ENCODE peak calls at places on chromosomes 7 and 10, in seven cellular contexts. Y is astrocyte of the cerebellum; V is cardiac muscle cell; H is CD8-positive, alpha-beta T cell; F is astrocyte of the spinal cord; D is gastrocnemius medialis; O is psoas muscle. P is an unnamed sample.

GRCh38 chr10:21138769-21139324 is 241.7 kb upstream of the NEBL start:
- DNase-seq in H (no peak), V (no peak), Y (no peak), D (no peak), F (no peak), O (no peak), P (no peak)

GRCh38 chr7:102469351-102469971 is 4.7 kb downstream of the LRWD1 start:
- DNase-seq in V (no peak), H (no peak), D (no peak), O (peak; percentile 48), F (no peak), Y (no peak), P (no peak)

GRCh38 chr7:129889133-129889854 is 63.5 kb downstream of the UBE2H start:
- DNase-seq in O (no peak), D (no peak), V (no peak), Y (no peak), F (no peak), H (no peak), P (no peak)

GRCh38 chr10:81179805-81180452 is 642.2 kb downstream of the SH2D4B start:
- DNase-seq in F (peak; percentile 3), O (no peak), Y (no peak), D (no peak), V (peak; percentile 28), H (no peak), P (no peak)

GRCh38 chr7:33558961-33559710 is 346.2 kb upstream of the BMPER start:
- DNase-seq in Y (no peak), D (no peak), H (no peak), O (no peak), F (no peak), V (no peak), P (no peak)

GRCh38 chr10:32239770-32240169 is 107.2 kb downstream of the EPC1 start:
- DNase-seq in O (no peak), F (peak; percentile 26), Y (peak; percentile 19), H (no peak), D (no peak), V (no peak), P (peak; percentile 53)

GRCh38 chr7:120184866-120185265 is 88.1 kb upstream of the KCND2 start:
- DNase-seq in Y (no peak), O (no peak), F (no peak), V (no peak), H (no peak), D (no peak), P (no peak)

GRCh38 chr10:71475243-71475871 is 78.6 kb downstream of the CDH23 start:
- DNase-seq in Y (no peak), D (no peak), O (no peak), H (no peak), F (no peak), V (no peak), P (no peak)

GRCh38 chr10:62153191-62153590 is 115.5 kb downstream of the RTKN2 start:
- DNase-seq in Y (no peak), D (no peak), F (peak; percentile 7), V (no peak), H (no peak), O (no peak), P (peak; percentile 56)

GRCh38 chr10:11024596-11024995 is 6.9 kb downstream of the CELF2 start:
- DNase-seq in F (no peak), Y (no peak), D (no peak), V (no peak), H (no peak), O (no peak), P (no peak)

GRCh38 chr7:117808273-117808868 is 64.9 kb downstream of the CTTNBP2 start:
- DNase-seq in O (no peak), D (no peak), H (no peak), Y (peak; percentile 98), F (peak; percentile 83), V (peak; percentile 37), P (no peak)

GRCh38 chr7:131945313-131945831 is 388.9 kb upstream of the PODXL start:
- DNase-seq in Y (no peak), D (no peak), O (peak; percentile 68), F (peak; percentile 47), V (peak; percentile 86), H (no peak), P (no peak)

GRCh38 chr7:36939816-36940215 is 215.5 kb upstream of the AOAH start:
- DNase-seq in V (no peak), D (no peak), Y (no peak), O (no peak), H (no peak), F (no peak), P (no peak)

GRCh38 chr7:50721661-50722259 is 60.9 kb downstream of the GRB10 start:
- DNase-seq in D (no peak), Y (no peak), F (no peak), O (no peak), V (no peak), H (no peak), P (no peak)

GRCh38 chr7:150448789-150449147 is 1.7 kb upstream of the GIMAP8 start:
- DNase-seq in F (peak; percentile 59), V (peak; percentile 80), Y (peak; percentile 41), H (peak; percentile 87), O (peak; percentile 76), D (peak; percentile 29), P (no peak)

DNA sequence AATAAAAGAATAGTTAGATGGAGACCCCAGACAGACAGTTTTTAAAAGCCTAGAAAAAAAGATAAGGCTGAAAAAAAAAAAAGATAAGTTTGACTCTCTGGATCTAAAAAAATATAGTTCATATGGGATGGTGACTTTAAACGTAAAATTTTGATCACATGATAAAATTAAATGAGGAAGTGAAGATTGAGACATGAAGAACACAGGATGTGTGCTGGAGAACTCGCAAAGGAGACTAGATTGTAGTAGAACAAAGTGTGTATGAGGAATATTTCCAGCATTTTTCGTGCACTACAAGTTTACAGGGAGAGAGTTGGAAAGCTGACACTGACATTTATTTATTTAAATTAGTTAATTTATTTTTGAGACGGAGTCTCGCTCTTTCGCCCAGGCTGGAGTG is 286.4 kb downstream of the PRPF18 start:
- DNase-seq in D (no peak), Y (no peak), O (no peak), F (no peak), H (no peak), V (no peak), P (no peak)
- H3K4me3 ChIP-seq in D (no peak overlapping the region), Y (no peak overlapping the region), O (no peak overlapping the region), F (no peak overlapping the region), H (no peak overlapping the region), V (no peak overlapping the region), P (no peak overlapping the region)

DNA sequence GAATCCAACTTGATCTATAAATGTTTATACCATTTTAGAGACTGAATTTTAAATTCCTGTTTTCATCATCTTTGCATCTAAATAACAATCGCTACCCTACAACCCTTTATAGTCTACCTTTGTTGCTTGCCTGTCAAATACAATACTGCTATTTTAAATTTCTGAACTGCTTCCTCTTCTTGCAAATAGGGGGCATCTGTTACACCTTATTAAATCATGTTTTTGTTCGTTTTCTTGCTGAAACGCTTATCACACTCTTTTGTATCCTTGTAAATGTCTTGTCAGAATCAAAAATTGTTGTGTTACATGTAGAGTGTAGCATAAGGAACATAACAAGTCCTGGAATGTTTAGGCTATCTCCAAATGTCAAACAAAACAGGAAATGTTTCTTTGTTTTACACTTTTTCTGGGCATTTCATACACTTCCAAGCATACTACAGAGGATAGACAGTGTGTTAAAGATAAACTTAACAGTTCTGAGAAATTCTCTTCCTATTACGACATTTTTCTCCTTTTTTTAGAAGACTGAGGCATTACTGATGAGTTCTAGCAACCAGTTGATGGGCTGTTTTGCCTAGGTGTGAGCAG is 281.3 kb downstream of the GPR158 start:
- DNase-seq in O (no peak), Y (no peak), H (no peak), D (no peak), V (no peak), F (no peak), P (no peak)
- TF ChIP-seq CTCF in O (no peak), Y (no peak), H (no peak), D (no peak), V (peak; percentile 44), F (no peak), P (no peak)

GRCh38 chr10:93542358-93542791 is 24.1 kb upstream of the FFAR4 start:
- DNase-seq in Y (no peak), O (peak; percentile 60), F (peak; percentile 12), D (no peak), H (no peak), V (peak; percentile 90), P (no peak)
- H3K4me3 ChIP-seq in Y (no peak overlapping the region), O (peak overlapping the region; percentile 41), F (no peak overlapping the region), D (no peak overlapping the region), H (no peak overlapping the region), V (no peak overlapping the region), P (peak overlapping the region; percentile 4)

GRCh38 chr10:119211176-119211575 is 3.8 kb downstream of the GRK5 start:
- DNase-seq in V (no peak), O (no peak), H (no peak), F (peak; percentile 73), D (no peak), Y (peak; percentile 45), P (peak; percentile 87)

GRCh38 chr10:119209736-119210355 is 2.5 kb downstream of the GRK5 start:
- DNase-seq in H (no peak), O (no peak), V (no peak), F (peak; percentile 23), D (no peak), Y (no peak), P (no peak)

GRCh38 chr10:119209050-119209735 is 1.8 kb downstream of the GRK5 start:
- DNase-seq in F (peak; percentile 69), V (peak; percentile 71), Y (no peak), H (peak; percentile 73), O (peak; percentile 73), D (peak; percentile 37), P (no peak)

GRCh38 chr10:119211625-119212441 is 4.5 kb downstream of the GRK5 start:
- DNase-seq in V (peak; percentile 8), H (no peak), Y (no peak), F (peak; percentile 32), D (no peak), O (no peak), P (no peak)

DNA sequence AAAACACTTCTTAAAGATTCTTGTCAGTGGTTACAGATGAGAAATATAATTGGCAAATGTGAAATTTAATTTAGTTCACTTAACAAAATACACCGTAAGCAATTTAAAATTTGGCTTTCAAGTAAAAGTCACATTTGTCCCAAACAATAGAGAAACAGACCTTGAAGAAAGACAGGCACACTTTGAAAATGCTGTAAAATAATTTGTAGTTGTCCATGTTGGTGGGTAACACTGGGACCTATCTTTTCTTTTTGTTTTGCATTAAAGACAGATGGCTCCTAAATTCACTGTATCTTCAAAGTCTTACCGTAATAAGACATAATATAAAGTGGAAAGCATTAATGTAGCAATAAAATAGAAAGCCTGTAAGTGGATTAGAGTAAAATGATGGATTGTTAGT is 3.3 kb downstream of the GRK5 start:
- DNase-seq in F (no peak), Y (no peak), O (no peak), D (no peak), H (no peak), V (no peak), P (no peak)
- TF ChIP-seq CTCF in F (no peak), Y (no peak), O (no peak), D (no peak), H (no peak), V (no peak), P (no peak)

P was measured in BJ.